ENCODE peak calls at places on chromosomes 4 and X, in six cellular contexts. One of them, this sample, is unnamed.

GRCh38 chrX:1595711-1596060 is 4.3 kb downstream of the AKAP17A start:
- DNase-seq in amygdala: no peak
- DNase-seq in stimulated activated CD8-positive, alpha-beta memory T cell treated with anti-CD3 and anti-CD28 coated beads, Interleukin-7, amount 100 ng/mL, for 24 hours: no peak
- DNase-seq in glutamatergic neuron: no peak
- DNase-seq in activated T-cell treated with anti-CD3 and anti-CD28 coated beads for 1 hour: no peak
- DNase-seq in neuronal stem cell: no peak
- DNase-seq in this sample: no peak

GRCh38 chr4:124958812-124959211 is 246.3 kb upstream of the ANKRD50 start:
- DNase-seq in activated T-cell treated with anti-CD3 and anti-CD28 coated beads for 1 hour: no peak
- DNase-seq in stimulated activated CD8-positive, alpha-beta memory T cell treated with anti-CD3 and anti-CD28 coated beads, Interleukin-7, amount 100 ng/mL, for 24 hours: no peak
- DNase-seq in glutamatergic neuron: no peak
- DNase-seq in neuronal stem cell: no peak
- DNase-seq in amygdala: no peak
- DNase-seq in this sample: no peak

GRCh38 chr4:97558204-97558804 is 585.0 kb downstream of the STPG2 start:
- DNase-seq in stimulated activated CD8-positive, alpha-beta memory T cell treated with anti-CD3 and anti-CD28 coated beads, Interleukin-7, amount 100 ng/mL, for 24 hours: no peak
- DNase-seq in neuronal stem cell: no peak
- DNase-seq in amygdala: no peak
- DNase-seq in glutamatergic neuron: no peak
- DNase-seq in activated T-cell treated with anti-CD3 and anti-CD28 coated beads for 1 hour: no peak
- DNase-seq in this sample: no peak

GRCh38 chr4:184450045-184450444 is 24.3 kb downstream of the IRF2 start:
- DNase-seq in neuronal stem cell: no peak
- DNase-seq in amygdala: no peak
- DNase-seq in activated T-cell treated with anti-CD3 and anti-CD28 coated beads for 1 hour: no peak
- DNase-seq in stimulated activated CD8-positive, alpha-beta memory T cell treated with anti-CD3 and anti-CD28 coated beads, Interleukin-7, amount 100 ng/mL, for 24 hours: no peak
- DNase-seq in glutamatergic neuron: no peak
- DNase-seq in this sample: no peak

GRCh38 chr4:112717856-112718255 is 80.9 kb downstream of the LARP7 start:
- DNase-seq in activated T-cell treated with anti-CD3 and anti-CD28 coated beads for 1 hour: no peak
- DNase-seq in glutamatergic neuron: no peak
- DNase-seq in neuronal stem cell: no peak
- DNase-seq in stimulated activated CD8-positive, alpha-beta memory T cell treated with anti-CD3 and anti-CD28 coated beads, Interleukin-7, amount 100 ng/mL, for 24 hours: no peak
- DNase-seq in amygdala: no peak
- DNase-seq in this sample: no peak

GRCh38 chr4:78558421-78558820 is 6.9 kb downstream of the ANXA3 start:
- DNase-seq in neuronal stem cell: no peak
- DNase-seq in amygdala: no peak
- DNase-seq in stimulated activated CD8-positive, alpha-beta memory T cell treated with anti-CD3 and anti-CD28 coated beads, Interleukin-7, amount 100 ng/mL, for 24 hours: no peak
- DNase-seq in activated T-cell treated with anti-CD3 and anti-CD28 coated beads for 1 hour: no peak
- DNase-seq in glutamatergic neuron: no peak
- DNase-seq in this sample: no peak

GRCh38 chr4:40340034-40340433 is 4.9 kb downstream of the CHRNA9 start:
- DNase-seq in glutamatergic neuron: no peak
- DNase-seq in amygdala: no peak
- DNase-seq in activated T-cell treated with anti-CD3 and anti-CD28 coated beads for 1 hour: no peak
- DNase-seq in neuronal stem cell: no peak
- DNase-seq in stimulated activated CD8-positive, alpha-beta memory T cell treated with anti-CD3 and anti-CD28 coated beads, Interleukin-7, amount 100 ng/mL, for 24 hours: no peak
- DNase-seq in this sample: no peak

GRCh38 chr4:113423631-113424030 is 337.9 kb downstream of the CAMK2D start:
- DNase-seq in amygdala: no peak
- DNase-seq in stimulated activated CD8-positive, alpha-beta memory T cell treated with anti-CD3 and anti-CD28 coated beads, Interleukin-7, amount 100 ng/mL, for 24 hours: no peak
- DNase-seq in activated T-cell treated with anti-CD3 and anti-CD28 coated beads for 1 hour: no peak
- DNase-seq in neuronal stem cell: no peak
- DNase-seq in glutamatergic neuron: no peak
- DNase-seq in this sample: no peak

GRCh38 chrX:40098264-40099045 is 697 bp upstream of the BCOR start:
- DNase-seq in amygdala: no peak
- DNase-seq in glutamatergic neuron: peak
- DNase-seq in activated T-cell treated with anti-CD3 and anti-CD28 coated beads for 1 hour: no peak
- DNase-seq in neuronal stem cell: no peak
- DNase-seq in stimulated activated CD8-positive, alpha-beta memory T cell treated with anti-CD3 and anti-CD28 coated beads, Interleukin-7, amount 100 ng/mL, for 24 hours: no peak
- DNase-seq in this sample: peak

GRCh38 chr4:151175754-151176153 is 76.3 kb downstream of the RPS3A start:
- DNase-seq in stimulated activated CD8-positive, alpha-beta memory T cell treated with anti-CD3 and anti-CD28 coated beads, Interleukin-7, amount 100 ng/mL, for 24 hours: no peak
- DNase-seq in amygdala: no peak
- DNase-seq in glutamatergic neuron: no peak
- DNase-seq in activated T-cell treated with anti-CD3 and anti-CD28 coated beads for 1 hour: no peak
- DNase-seq in neuronal stem cell: no peak
- DNase-seq in this sample: no peak

GRCh38 chrX:13487731-13488505 is 81.5 kb upstream of the EGFL6 start:
- DNase-seq in neuronal stem cell: peak
- DNase-seq in glutamatergic neuron: no peak
- DNase-seq in stimulated activated CD8-positive, alpha-beta memory T cell treated with anti-CD3 and anti-CD28 coated beads, Interleukin-7, amount 100 ng/mL, for 24 hours: peak
- DNase-seq in amygdala: no peak
- DNase-seq in activated T-cell treated with anti-CD3 and anti-CD28 coated beads for 1 hour: peak
- DNase-seq in this sample: peak

GRCh38 chrX:39907964-39908616 is 189.7 kb downstream of the BCOR start:
- DNase-seq in glutamatergic neuron: no peak
- DNase-seq in stimulated activated CD8-positive, alpha-beta memory T cell treated with anti-CD3 and anti-CD28 coated beads, Interleukin-7, amount 100 ng/mL, for 24 hours: no peak
- DNase-seq in activated T-cell treated with anti-CD3 and anti-CD28 coated beads for 1 hour: no peak
- DNase-seq in neuronal stem cell: no peak
- DNase-seq in amygdala: no peak
- DNase-seq in this sample: no peak

GRCh38 chr4:76543378-76543777 is 108.3 kb downstream of the SHROOM3 start:
- DNase-seq in neuronal stem cell: no peak
- DNase-seq in amygdala: no peak
- DNase-seq in glutamatergic neuron: no peak
- DNase-seq in activated T-cell treated with anti-CD3 and anti-CD28 coated beads for 1 hour: no peak
- DNase-seq in stimulated activated CD8-positive, alpha-beta memory T cell treated with anti-CD3 and anti-CD28 coated beads, Interleukin-7, amount 100 ng/mL, for 24 hours: no peak
- DNase-seq in this sample: no peak

GRCh38 chrX:14616876-14617275 is 87.5 kb downstream of the GLRA2 start:
- DNase-seq in activated T-cell treated with anti-CD3 and anti-CD28 coated beads for 1 hour: no peak
- DNase-seq in neuronal stem cell: no peak
- DNase-seq in amygdala: no peak
- DNase-seq in glutamatergic neuron: no peak
- DNase-seq in stimulated activated CD8-positive, alpha-beta memory T cell treated with anti-CD3 and anti-CD28 coated beads, Interleukin-7, amount 100 ng/mL, for 24 hours: no peak
- DNase-seq in this sample: no peak